ENCODE peak calls at places on chromosomes 3 and 15, in ten cellular contexts. O is mammary epithelial cell; P is CD4-positive, alpha-beta T cell; X is Panc1; B is pancreas; N is epithelial cell of esophagus; V is brain microvascular endothelial cell; Z is fibroblast of the aortic adventitia; A is transverse colon; S is endodermal cell. E is an unnamed sample.

GRCh38 chr3:112038863-112039262 is 4.3 kb downstream of the TMPRSS7 start:
- DNase-seq in X (no peak), Z (peak), S (no peak), N (peak), A (no peak), B (no peak), O (peak), P (no peak), V (no peak), E (no peak)

GRCh38 chr3:39106281-39107055 is 959 bp downstream of the GORASP1 start:
- DNase-seq in S (peak), B (no peak), X (no peak), V (peak), A (no peak), P (no peak), O (peak), N (peak), Z (peak), E (no peak)

GRCh38 chr3:122609798-122610559 is 32.5 kb downstream of the PARP15 start:
- DNase-seq in N (peak), Z (peak), B (no peak), P (no peak), A (no peak), O (peak), S (no peak), V (peak), X (peak), E (no peak)

GRCh38 chr3:181723064-181723463 is 11.3 kb downstream of the SOX2 start:
- DNase-seq in Z (no peak), V (no peak), A (no peak), P (no peak), S (no peak), O (no peak), B (no peak), N (no peak), X (no peak), E (no peak)

GRCh38 chr3:182794806-182795369 is 1.6 kb downstream of the ATP11B start:
- DNase-seq in X (no peak), A (no peak), B (no peak), N (peak), S (no peak), O (peak), P (no peak), Z (peak), V (no peak), E (no peak)

GRCh38 chr3:174619244-174619643 is 239.9 kb upstream of the NAALADL2 start:
- DNase-seq in O (no peak), A (no peak), V (no peak), P (no peak), N (no peak), X (no peak), S (no peak), Z (peak), B (no peak), E (no peak)

GRCh38 chr3:43453981-43454380 is 167.6 kb downstream of the SNRK start:
- DNase-seq in Z (no peak), X (no peak), N (no peak), B (no peak), S (no peak), V (no peak), P (no peak), A (no peak), O (no peak), E (no peak)

GRCh38 chr3:3200632-3201212 is 21.2 kb upstream of the CRBN start:
- DNase-seq in Z (peak), N (peak), S (peak), B (no peak), P (no peak), A (peak), X (peak), O (peak), V (peak), E (no peak)

GRCh38 chr3:191356586-191357439 is 26.5 kb upstream of the UTS2B start:
- DNase-seq in X (no peak), B (no peak), Z (peak), V (peak), P (no peak), O (peak), S (peak), A (no peak), N (peak), E (no peak)

GRCh38 chr3:46910166-46910760 is 32.7 kb downstream of the PTH1R start:
- DNase-seq in Z (no peak), X (no peak), B (peak), N (no peak), S (no peak), O (no peak), V (no peak), P (no peak), A (no peak), E (peak)

GRCh38 chr3:12187448-12188327 is 29.0 kb upstream of the TIMP4 start:
- DNase-seq in N (peak), B (no peak), A (peak), O (no peak), X (no peak), P (no peak), V (peak), S (peak), Z (peak), E (no peak)

GRCh38 chr3:138389841-138390581 is 41.6 kb downstream of the MRAS start:
- DNase-seq in O (peak), N (peak), Z (peak), B (no peak), P (no peak), A (no peak), X (peak), V (peak), S (no peak), E (no peak)

GRCh38 chr15:46088486-46089437 is 453.9 kb downstream of the SQOR start:
- DNase-seq in P (no peak), O (no peak), V (no peak), B (no peak), Z (no peak), N (peak), A (no peak), S (no peak), X (no peak), E (no peak)

GRCh38 chr15:63827113-63827512 is 6.6 kb downstream of the HERC1 start:
- DNase-seq in A (no peak), N (no peak), S (no peak), Z (no peak), B (no peak), V (no peak), O (no peak), P (no peak), X (no peak), E (no peak)

GRCh38 chr3:135007622-135008021 is 212.6 kb downstream of the EPHB1 start:
- DNase-seq in O (no peak), Z (no peak), B (no peak), S (no peak), A (no peak), V (no peak), P (no peak), X (no peak), N (no peak), E (no peak)

GRCh38 chr3:184523825-184524615 is 37.6 kb upstream of the EPHB3 start:
- DNase-seq in V (peak), B (no peak), S (peak), Z (peak), A (no peak), P (no peak), O (peak), N (peak), X (peak), E (no peak)

GRCh38 chr3:111846717-111847116 is 12.3 kb upstream of the PHLDB2 start:
- DNase-seq in A (no peak), O (peak), N (peak), V (peak), Z (peak), X (no peak), B (no peak), P (no peak), S (no peak), E (no peak)

GRCh38 chr3:100891827-100892226 is 101.4 kb downstream of the ABI3BP start:
- DNase-seq in S (no peak), V (peak), O (no peak), P (no peak), B (no peak), N (no peak), Z (no peak), A (no peak), X (no peak), E (no peak)

GRCh38 chr15:40755821-40756220 is 767 bp upstream of the RMDN3 start:
- DNase-seq in P (no peak), Z (no peak), B (no peak), O (no peak), A (no peak), V (no peak), X (no peak), N (no peak), S (no peak), E (no peak)

GRCh38 chr3:174620138-174620537 is 239.0 kb upstream of the NAALADL2 start:
- DNase-seq in B (no peak), S (no peak), N (peak), A (no peak), O (peak), Z (peak), X (no peak), P (no peak), V (no peak), E (no peak)

GRCh38 chr15:87626835-87627234 is 629.7 kb downstream of the NTRK3 start:
- DNase-seq in Z (no peak), X (no peak), A (no peak), S (no peak), N (no peak), O (no peak), P (no peak), B (no peak), V (no peak), E (no peak)

GRCh38 chr3:8937064-8938020 is 25.9 kb downstream of the RAD18 start:
- DNase-seq in N (peak), O (peak), X (peak), Z (peak), P (no peak), B (no peak), S (no peak), A (no peak), V (peak), E (no peak)

GRCh38 chr15:90465930-90466567 is 63.7 kb upstream of the CRTC3 start:
- DNase-seq in P (no peak), N (peak), B (no peak), S (no peak), Z (peak), A (no peak), O (peak), V (peak), X (no peak), E (no peak)

GRCh38 chr3:168457973-168458539 is 362.3 kb upstream of the GOLIM4 start:
- DNase-seq in S (no peak), P (no peak), O (no peak), B (no peak), X (no peak), Z (no peak), A (no peak), V (no peak), N (no peak), E (no peak)

GRCh38 chr15:71448688-71449114 is 333.4 kb downstream of the THSD4 start:
- DNase-seq in Z (peak), S (peak), N (peak), B (no peak), X (peak), V (peak), P (no peak), A (peak), O (peak), E (no peak)

GRCh38 chr3:27888562-27888961 is 166.4 kb upstream of the EOMES start:
- DNase-seq in O (peak), P (no peak), X (no peak), V (no peak), Z (peak), A (no peak), S (peak), B (no peak), N (peak), E (no peak)

DNA sequence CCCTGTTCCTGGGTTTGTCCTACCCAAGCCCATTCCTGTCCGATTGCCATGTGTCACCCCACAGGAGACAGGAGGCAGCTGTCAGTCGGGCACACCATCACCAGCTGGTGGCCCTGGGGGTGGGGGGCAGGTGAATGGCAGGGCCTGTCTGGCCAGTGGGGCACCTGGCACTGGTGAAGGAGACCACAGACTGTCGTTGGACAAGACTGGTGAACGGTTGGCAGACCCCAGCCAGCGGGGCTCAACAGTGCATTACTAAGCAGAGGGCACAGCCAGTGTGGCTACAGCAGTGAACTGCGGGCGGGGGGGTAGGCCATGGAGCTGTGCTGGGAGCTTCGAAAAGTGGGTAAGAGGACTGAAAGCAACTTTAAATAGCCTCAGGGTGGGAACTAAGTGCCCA is 2.1 kb downstream of the SEMA7A start:
- DNase-seq in N (no peak), A (no peak), O (no peak), Z (no peak), B (peak), P (no peak), V (no peak), X (no peak), S (peak), E (no peak)
- TF ChIP-seq CTCF in N (no peak), A (no peak), O (no peak), Z (no peak), B (no peak), P (no peak), V (no peak), X (no peak), S (no peak), E (no peak)

GRCh38 chr3:194315965-194316361 is 35.2 kb downstream of the CPN2 start:
- DNase-seq in B (peak), Z (peak), A (no peak), V (no peak), O (peak), N (peak), X (no peak), S (no peak), P (no peak), E (no peak)
- TF ChIP-seq CTCF in B (peak), Z (no peak), A (peak), V (no peak), O (no peak), N (no peak), X (peak), S (no peak), P (no peak), E (no peak)

GRCh38 chr3:21754839-21755238 is 3.8 kb upstream of the ZNF385D start:
- DNase-seq in N (no peak), Z (no peak), X (no peak), P (no peak), B (no peak), S (no peak), A (no peak), O (no peak), V (no peak), E (no peak)
- TF ChIP-seq CTCF in N (no peak), Z (no peak), X (no peak), P (no peak), B (no peak), S (no peak), A (no peak), O (no peak), V (no peak), E (no peak)

GRCh38 chr15:52780172-52780980 is 9.8 kb downstream of the ONECUT1 start:
- DNase-seq in V (peak), X (peak), N (peak), Z (peak), S (peak), B (no peak), A (peak), P (peak), O (peak), E (peak)
- TF ChIP-seq CTCF in V (peak), X (peak), N (peak), Z (peak), S (peak), B (peak), A (peak), P (peak), O (peak), E (peak)

GRCh38 chr3:86245360-86245759 is 745.6 kb downstream of the VGLL3 start:
- DNase-seq in X (no peak), A (no peak), P (no peak), B (no peak), S (no peak), Z (no peak), O (no peak), V (no peak), N (peak), E (no peak)
- TF ChIP-seq CTCF in X (peak), A (peak), P (no peak), B (no peak), S (peak), Z (no peak), O (peak), V (peak), N (peak), E (no peak)